ENCODE peak calls at places on chromosomes 5 and 9, in five cellular contexts. E is ELR, W is G401, B is AG20443, Y is ureter. N is an unnamed sample.

GRCh38 chr9:77488439-77489126 is 159.5 kb downstream of the GNA14 start:
- DNase-seq in E (peak), W (no peak), B (peak), Y (no peak), N (peak)

GRCh38 chr9:95107976-95108375 is 209.5 kb downstream of the FANCC start:
- DNase-seq in E (no peak), W (no peak), B (no peak), Y (no peak), N (no peak)

GRCh38 chr5:94425396-94425795 is 193.0 kb downstream of the KIAA0825 start:
- DNase-seq in E (no peak), W (no peak), B (no peak), Y (no peak), N (no peak)

GRCh38 chr5:107519900-107520354 is 150.8 kb downstream of the EFNA5 start:
- DNase-seq in E (peak), W (no peak), B (peak), Y (no peak), N (no peak)

GRCh38 chr9:4986291-4986690 is 1.2 kb downstream of the JAK2 start:
- DNase-seq in E (peak), W (no peak), B (no peak), Y (no peak), N (no peak)

GRCh38 chr5:17157916-17158529 is 59.4 kb upstream of the BASP1 start:
- DNase-seq in E (peak), W (no peak), B (peak), Y (no peak), N (no peak)

GRCh38 chr5:149940941-149941644 is 3.5 kb downstream of the PDE6A start:
- DNase-seq in E (no peak), W (no peak), B (no peak), Y (no peak), N (no peak)

GRCh38 chr5:97297063-97297715 is 114.1 kb upstream of the RIOK2 start:
- DNase-seq in E (peak), W (peak), B (peak), Y (no peak), N (peak)

GRCh38 chr9:89519393-89519805 is 21.5 kb upstream of the SEMA4D start:
- DNase-seq in E (peak), W (no peak), B (no peak), Y (no peak), N (no peak)

GRCh38 chr9:80605129-80605528 is 1033.4 kb downstream of the TLE4 start:
- DNase-seq in E (peak), W (peak), B (peak), Y (no peak), N (no peak)

GRCh38 chr5:33726422-33727165 is 165.2 kb downstream of the ADAMTS12 start:
- DNase-seq in E (peak), W (no peak), B (peak), Y (no peak), N (no peak)

GRCh38 chr9:14585730-14586473 is 107.3 kb downstream of the ZDHHC21 start:
- DNase-seq in E (no peak), W (no peak), B (no peak), Y (no peak), N (peak)

GRCh38 chr9:27414215-27414731 is 109.8 kb upstream of the IFNK start:
- DNase-seq in E (no peak), W (no peak), B (no peak), Y (no peak), N (no peak)

GRCh38 chr9:77163889-77164288 is 13.4 kb upstream of the VPS13A start:
- DNase-seq in E (peak), W (no peak), B (peak), Y (no peak), N (no peak)

GRCh38 chr9:135015096-135015495 is 72.4 kb upstream of the OLFM1 start:
- DNase-seq in E (no peak), W (no peak), B (no peak), Y (no peak), N (no peak)

GRCh38 chr5:142969186-142969585 is 199.0 kb downstream of the ARHGAP26 start:
- DNase-seq in E (no peak), W (peak), B (no peak), Y (no peak), N (no peak)

GRCh38 chr5:146513462-146513861 is 2.5 kb downstream of the GPR151 start:
- DNase-seq in E (no peak), W (no peak), B (no peak), Y (no peak), N (no peak)

GRCh38 chr9:31471041-31471440 is 913.4 kb upstream of the ACO1 start:
- DNase-seq in E (no peak), W (no peak), B (no peak), Y (no peak), N (no peak)

GRCh38 chr5:158484246-158484645 is 615.5 kb downstream of the EBF1 start:
- DNase-seq in E (no peak), W (no peak), B (peak), Y (no peak), N (no peak)

GRCh38 chr9:131732636-131733340 is 7.1 kb downstream of the RAPGEF1 start:
- DNase-seq in E (no peak), W (no peak), B (no peak), Y (no peak), N (peak)

GRCh38 chr9:93594041-93594756 is 17.8 kb downstream of the PHF2 start:
- DNase-seq in E (no peak), W (no peak), B (peak), Y (no peak), N (no peak)

GRCh38 chr5:1268666-1269065 is 26.2 kb downstream of the TERT start:
- DNase-seq in E (no peak), W (no peak), B (no peak), Y (no peak), N (peak)

GRCh38 chr5:58401701-58402100 is 58.2 kb downstream of the PLK2 start:
- DNase-seq in E (no peak), W (no peak), B (no peak), Y (no peak), N (no peak)

GRCh38 chr9:2833096-2833495 is 10.8 kb downstream of the PUM3 start:
- DNase-seq in E (no peak), W (no peak), B (no peak), Y (no peak), N (no peak)

GRCh38 chr9:35726876-35727438 is 5.0 kb downstream of the TLN1 start:
- DNase-seq in E (peak), W (peak), B (peak), Y (no peak), N (peak)

GRCh38 chr9:89770779-89771178 is 166.0 kb downstream of the GADD45G start:
- DNase-seq in E (no peak), W (peak), B (no peak), Y (no peak), N (no peak)

GRCh38 chr5:79793722-79794121 is 104.1 kb downstream of the CMYA5 start:
- DNase-seq in E (no peak), W (no peak), B (no peak), Y (no peak), N (no peak)

GRCh38 chr9:91659529-91660294 is 236.1 kb upstream of the NFIL3 start:
- DNase-seq in E (peak), W (peak), B (peak), Y (no peak), N (no peak)

GRCh38 chr5:65263291-65263690 is 218.4 kb downstream of the ADAMTS6 start:
- DNase-seq in E (peak), W (no peak), B (peak), Y (no peak), N (no peak)

GRCh38 chr5:34996236-34996635 is 51.5 kb downstream of the AGXT2 start:
- DNase-seq in E (no peak), W (no peak), B (no peak), Y (no peak), N (no peak)

GRCh38 chr5:149380466-149381121 is 1.5 kb upstream of the IL17B start:
- DNase-seq in E (no peak), W (no peak), B (no peak), Y (peak), N (no peak)

GRCh38 chr5:115831163-115831768 is 10.1 kb downstream of the ATG12 start:
- DNase-seq in E (peak), W (peak), B (peak), Y (no peak), N (peak)

GRCh38 chr5:32638309-32638708 is 53.0 kb downstream of the SUB1 start:
- DNase-seq in E (no peak), W (no peak), B (no peak), Y (no peak), N (no peak)

GRCh38 chr9:99030082-99030481 is 74.8 kb upstream of the TGFBR1 start:
- DNase-seq in E (peak), W (no peak), B (peak), Y (peak), N (no peak)

GRCh38 chr5:1792842-1793266 is 6.8 kb downstream of the MRPL36 start:
- DNase-seq in E (peak), W (no peak), B (no peak), Y (no peak), N (peak)

GRCh38 chr5:110785356-110785755 is 46.5 kb downstream of the SLC25A46 start:
- DNase-seq in E (no peak), W (no peak), B (no peak), Y (no peak), N (no peak)

GRCh38 chr5:136620016-136620419 is 254.7 kb upstream of the TRPC7 start:
- DNase-seq in E (peak), W (no peak), B (no peak), Y (no peak), N (no peak)